ENCODE peak calls at places on chromosomes 3 and 15, in seven cellular contexts. N, Z, E, A, U, K and T are unnamed samples.

GRCh38 chr3:20622304-20622703 is 436.3 kb upstream of the SGO1 start:
- DNase-seq in N (peak), Z (no peak), E (no peak), A (no peak), U (peak), K (no peak), T (no peak)

GRCh38 chr15:78208887-78209645 is 25.3 kb downstream of the ACSBG1 start:
- DNase-seq in N (no peak), Z (no peak), E (peak), A (no peak), U (no peak), K (peak), T (no peak)

GRCh38 chr15:77035999-77036471 is 34.9 kb downstream of the TSPAN3 start:
- DNase-seq in N (no peak), Z (no peak), E (peak), A (no peak), U (no peak), K (peak), T (no peak)

GRCh38 chr3:192022412-192022811 is 561.4 kb downstream of the PYDC2 start:
- DNase-seq in N (peak), Z (no peak), E (no peak), A (no peak), U (no peak), K (no peak), T (peak)

GRCh38 chr3:5348229-5348628 is 160.7 kb downstream of the EDEM1 start:
- DNase-seq in N (no peak), Z (no peak), E (no peak), A (no peak), U (no peak), K (no peak), T (no peak)

GRCh38 chr15:45473068-45473467 is 49.5 kb downstream of the SLC30A4 start:
- DNase-seq in N (no peak), Z (no peak), E (no peak), A (no peak), U (no peak), K (no peak), T (no peak)

GRCh38 chr3:39101022-39101689 is 6.3 kb downstream of the GORASP1 start:
- DNase-seq in N (peak), Z (peak), E (no peak), A (peak), U (peak), K (peak), T (peak)

GRCh38 chr3:31533169-31533870 is 595 bp downstream of the STT3B start:
- DNase-seq in N (no peak), Z (peak), E (peak), A (peak), U (peak), K (peak), T (peak)

GRCh38 chr3:17985658-17986392 is 243.4 kb upstream of the TBC1D5 start:
- DNase-seq in N (no peak), Z (no peak), E (no peak), A (no peak), U (no peak), K (no peak), T (no peak)

GRCh38 chr15:60299452-60300047 is 98.2 kb downstream of the ANXA2 start:
- DNase-seq in N (no peak), Z (no peak), E (no peak), A (peak), U (peak), K (no peak), T (no peak)